ENCODE peak calls at places on chromosomes 4 and X, in seven cellular contexts. M, U, N, G, E, R and J are unnamed samples.

GRCh38 chr4:109648266-109648996 is 54.8 kb downstream of the CASP6 start:
- DNase-seq in N (no peak), E (no peak), M (no peak), U (no peak), R (no peak), G (no peak), J (peak; percentile 13)

GRCh38 chr4:147480891-147481576 is at the start of gene EDNRA:
- DNase-seq in U (no peak), R (peak; percentile 72), M (no peak), G (peak; percentile 48), E (no peak), N (no peak), J (peak; percentile 85)

GRCh38 chr4:16772366-16772850 is 126.0 kb downstream of the LDB2 start:
- DNase-seq in N (no peak), U (no peak), G (no peak), M (no peak), E (no peak), R (peak; percentile 54), J (peak; percentile 91)

GRCh38 chr4:139167774-139168444 is 9.1 kb downstream of the ELF2 start:
- DNase-seq in M (no peak), N (no peak), U (no peak), G (no peak), E (no peak), R (peak; percentile 42), J (peak; percentile 71)

GRCh38 chr4:153154010-153154975 is 50.0 kb upstream of the TRIM2 start:
- DNase-seq in U (no peak), G (no peak), R (peak; percentile 60), E (no peak), M (no peak), N (no peak), J (peak; percentile 72)

GRCh38 chr4:34644716-34645115 is 1599.6 kb downstream of the ARAP2 start:
- DNase-seq in M (no peak), U (no peak), N (no peak), G (no peak), E (no peak), R (no peak), J (no peak)

GRCh38 chr4:6154875-6155274 is 45.5 kb downstream of the JAKMIP1 start:
- DNase-seq in M (no peak), E (no peak), R (no peak), U (no peak), G (no peak), N (no peak), J (no peak)

GRCh38 chr4:90142091-90142490 is 14.9 kb downstream of the CCSER1 start:
- DNase-seq in N (no peak), E (no peak), R (no peak), M (no peak), U (no peak), G (no peak), J (no peak)

GRCh38 chrX:135384161-135384836 is 37.4 kb upstream of the SMIM10L2A start:
- DNase-seq in M (no peak), E (peak; percentile 24), R (no peak), G (no peak), N (no peak), U (no peak), J (no peak)

GRCh38 chr4:29113960-29114359 is 1606.2 kb upstream of the PCDH7 start:
- DNase-seq in E (no peak), M (no peak), U (no peak), N (no peak), R (no peak), G (no peak), J (no peak)

GRCh38 chrX:46333550-46333949 is 211.7 kb downstream of the ZNF674 start:
- DNase-seq in R (no peak), N (no peak), E (no peak), G (no peak), M (no peak), U (no peak), J (no peak)

GRCh38 chrX:41338422-41338821 is 4.5 kb downstream of the DDX3X start:
- DNase-seq in M (no peak), N (no peak), G (no peak), R (no peak), U (no peak), E (no peak), J (peak; percentile 73)

GRCh38 chr4:7067147-7067522 is 729 bp downstream of the GRPEL1 start:
- DNase-seq in U (no peak), R (no peak), E (no peak), N (no peak), G (no peak), M (no peak), J (peak; percentile 77)

GRCh38 chr4:8648296-8648695 is 55.7 kb downstream of the CPZ start:
- DNase-seq in R (no peak), E (no peak), N (no peak), U (no peak), G (no peak), M (no peak), J (no peak)

GRCh38 chrX:154384284-154384892 is 5.3 kb downstream of the EMD start:
- DNase-seq in U (no peak), E (no peak), M (no peak), R (peak; percentile 14), G (peak; percentile 41), N (no peak), J (no peak)

GRCh38 chr4:66252291-66252690 is 582.0 kb upstream of the EPHA5 start:
- DNase-seq in N (no peak), E (no peak), G (no peak), R (no peak), U (no peak), M (no peak), J (no peak)

GRCh38 chr4:147853706-147854105 is 121.8 kb downstream of the ARHGAP10 start:
- DNase-seq in R (no peak), E (no peak), N (no peak), G (no peak), M (no peak), U (no peak), J (peak; percentile 78)

GRCh38 chr4:38184404-38184803 is 224.2 kb downstream of the PTTG2 start:
- DNase-seq in U (no peak), M (no peak), R (no peak), E (no peak), G (no peak), N (no peak), J (no peak)

GRCh38 chrX:66203114-66203513 is 39.1 kb downstream of the HEPH start:
- DNase-seq in E (no peak), M (no peak), U (no peak), R (no peak), N (no peak), G (no peak), J (no peak)

GRCh38 chr4:81712714-81713113 is 241.0 kb upstream of the RASGEF1B start:
- DNase-seq in M (no peak), N (no peak), R (no peak), G (no peak), U (no peak), E (no peak), J (no peak)

GRCh38 chr4:147831452-147832192 is 99.7 kb downstream of the ARHGAP10 start:
- DNase-seq in G (peak; percentile 56), M (peak; percentile 43), R (peak; percentile 90), N (no peak), U (peak; percentile 37), E (no peak), J (peak; percentile 83)

GRCh38 chr4:153850525-153851280 is 61.8 kb upstream of the SFRP2 start:
- DNase-seq in U (no peak), E (no peak), G (no peak), M (no peak), N (no peak), R (no peak), J (peak; percentile 5)

GRCh38 chr4:151888367-151888866 is 127.6 kb upstream of the GATB start:
- DNase-seq in U (no peak), N (no peak), E (no peak), R (no peak), G (no peak), M (no peak), J (no peak)
- H3K4me1 ChIP-seq in U (no peaks in the 10 kb centered on the region), N (no peaks in the 10 kb centered on the region), E (peaks cover 10% of the 10 kb centered on the region), R (no peaks in the 10 kb centered on the region), G (no peaks in the 10 kb centered on the region), M (no peaks in the 10 kb centered on the region), J (no peaks in the 10 kb centered on the region)

DNA sequence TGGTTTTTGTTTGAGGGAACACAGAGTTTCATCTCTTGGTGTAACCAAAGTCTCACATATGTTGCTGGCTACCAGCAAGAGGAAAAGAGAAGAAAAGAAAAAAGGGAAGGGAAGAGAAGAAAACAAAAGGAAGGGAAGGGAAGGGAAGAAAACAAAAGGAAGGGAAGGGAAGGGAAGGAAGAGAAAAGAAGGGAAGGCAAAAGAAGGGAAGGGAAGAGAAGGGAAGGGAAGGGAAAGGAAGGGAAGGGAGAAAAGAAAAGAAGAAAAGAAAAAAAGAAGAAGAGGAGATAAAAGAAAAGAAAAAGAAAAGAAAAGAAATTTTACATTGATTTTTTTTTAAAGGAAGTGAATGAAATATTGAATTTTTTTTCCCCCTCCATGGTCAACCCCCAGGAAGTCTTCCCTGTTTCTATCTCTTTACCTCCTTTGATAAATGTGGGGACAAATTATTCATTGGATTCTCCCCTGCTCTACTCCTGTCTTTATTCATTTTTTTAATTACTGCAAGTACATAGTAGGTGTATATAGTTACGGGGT is 228.0 kb downstream of the SHOX start:
- DNase-seq in M (no peak), G (no peak), N (no peak), U (no peak), E (no peak), R (no peak), J (no peak)
- H3K4me1 ChIP-seq in M (no peaks in the 10 kb centered on the region), G (no peaks in the 10 kb centered on the region), N (no peaks in the 10 kb centered on the region), U (no peaks in the 10 kb centered on the region), E (no peaks in the 10 kb centered on the region), R (no peaks in the 10 kb centered on the region), J (no peaks in the 10 kb centered on the region)

DNA sequence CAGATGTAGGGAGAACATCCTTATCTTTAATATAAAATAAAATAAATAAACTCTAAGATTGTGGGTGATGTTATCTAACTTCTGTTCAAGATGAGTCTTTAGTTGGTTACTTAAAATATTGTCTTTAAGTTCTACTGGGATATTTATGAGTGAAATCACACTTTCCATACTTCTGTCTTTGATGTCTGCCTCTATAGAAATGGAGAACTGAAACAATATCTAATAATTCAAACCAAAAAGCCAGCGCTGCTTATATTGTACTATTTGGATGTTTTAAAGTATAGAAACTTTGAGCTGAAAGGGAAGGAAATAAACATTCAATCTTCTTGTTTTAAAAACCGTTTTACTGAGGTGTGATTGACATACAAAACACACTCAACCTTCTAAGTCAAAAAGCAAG is 44.8 kb upstream of the RPS6KA3 start:
- DNase-seq in U (no peak), E (no peak), G (no peak), M (no peak), R (no peak), N (no peak), J (no peak)
- H3K4me1 ChIP-seq in U (no peaks in the 10 kb centered on the region), E (no peaks in the 10 kb centered on the region), G (no peaks in the 10 kb centered on the region), M (no peaks in the 10 kb centered on the region), R (no peaks in the 10 kb centered on the region), N (no peaks in the 10 kb centered on the region), J (no peaks in the 10 kb centered on the region)

DNA sequence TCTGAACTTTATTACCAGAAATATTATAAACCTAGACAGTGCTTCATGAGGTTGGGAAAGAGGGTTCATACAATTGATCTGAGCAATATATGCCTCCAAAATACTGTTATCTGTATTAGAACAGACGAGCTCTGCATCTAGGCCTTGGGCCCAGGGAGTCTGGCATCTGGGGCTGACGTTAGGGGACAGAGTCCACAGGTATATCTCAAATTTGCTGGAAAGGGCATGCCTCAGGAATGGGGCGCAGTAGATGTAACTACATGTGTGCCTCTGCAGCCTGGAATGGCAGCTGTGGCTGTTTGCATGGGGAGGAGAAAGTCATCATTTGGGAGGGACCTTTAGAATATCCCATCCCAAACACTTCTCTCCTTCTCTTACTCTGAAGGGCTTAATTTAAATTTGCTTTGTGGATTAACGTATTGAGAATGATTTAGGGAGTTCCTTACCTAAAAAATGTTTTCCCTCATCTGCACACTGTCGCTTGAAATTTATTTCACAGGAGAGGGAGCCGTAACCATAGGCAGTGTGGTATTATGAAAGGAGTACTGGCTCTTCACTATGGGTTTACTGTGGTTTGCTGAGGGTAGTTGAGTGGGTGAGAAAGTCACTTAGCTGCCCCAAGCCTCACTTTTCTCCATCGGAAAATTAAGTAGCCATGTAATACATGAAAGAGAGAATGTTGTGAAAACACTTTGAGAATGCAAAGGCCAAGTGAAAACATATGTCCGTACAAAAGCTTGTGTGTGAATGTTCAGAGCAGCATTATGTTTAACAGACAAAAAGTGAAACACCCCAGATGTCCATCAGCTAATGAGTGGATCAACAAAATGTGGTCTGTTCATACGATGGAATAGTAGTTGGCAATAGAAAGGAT is 5.9 kb downstream of the ADD1 start:
- DNase-seq in E (no peak), U (no peak), N (no peak), R (no peak), G (no peak), M (no peak), J (peak; percentile 78)
- H3K4me1 ChIP-seq in E (peaks cover 77% of the 10 kb centered on the region), U (peaks cover 51% of the 10 kb centered on the region), N (peaks cover 36% of the 10 kb centered on the region), R (peaks cover 11% of the 10 kb centered on the region), G (peaks cover 9% of the 10 kb centered on the region), M (no peaks in the 10 kb centered on the region), J (peaks cover 21% of the 10 kb centered on the region)